ENCODE peak calls at places on chromosomes 13 and 19, in eight cellular contexts. One of them, this sample, is unnamed.

GRCh38 chr19:27966390-27966816 is 1246.5 kb downstream of the UQCRFS1 start:
- DNase-seq in heart left ventricle: no peak
- DNase-seq in stimulated activated CD8-positive, alpha-beta memory T cell treated with anti-CD3 and anti-CD28 coated beads, Interleukin-15, amount 100 ng/mL, for 48 hours: no peak
- DNase-seq in AG08396: peak
- DNase-seq in NB4: peak
- DNase-seq in midbrain: peak
- DNase-seq in coronary artery: no peak
- DNase-seq in ELR: peak
- DNase-seq in this sample: no peak

GRCh38 chr13:20534038-20534608 is 8.5 kb upstream of the CRYL1 start:
- DNase-seq in heart left ventricle: no peak
- DNase-seq in stimulated activated CD8-positive, alpha-beta memory T cell treated with anti-CD3 and anti-CD28 coated beads, Interleukin-15, amount 100 ng/mL, for 48 hours: no peak
- DNase-seq in AG08396: no peak
- DNase-seq in NB4: no peak
- DNase-seq in midbrain: no peak
- DNase-seq in coronary artery: no peak
- DNase-seq in ELR: no peak
- DNase-seq in this sample: no peak

GRCh38 chr13:38866649-38867048 is 124.0 kb downstream of the STOML3 start:
- DNase-seq in heart left ventricle: no peak
- DNase-seq in stimulated activated CD8-positive, alpha-beta memory T cell treated with anti-CD3 and anti-CD28 coated beads, Interleukin-15, amount 100 ng/mL, for 48 hours: no peak
- DNase-seq in AG08396: no peak
- DNase-seq in NB4: peak
- DNase-seq in midbrain: peak
- DNase-seq in coronary artery: no peak
- DNase-seq in ELR: peak
- DNase-seq in this sample: no peak

GRCh38 chr19:36032251-36033104 is at the start of gene CLIP3:
- DNase-seq in heart left ventricle: peak
- DNase-seq in stimulated activated CD8-positive, alpha-beta memory T cell treated with anti-CD3 and anti-CD28 coated beads, Interleukin-15, amount 100 ng/mL, for 48 hours: peak
- DNase-seq in AG08396: peak
- DNase-seq in NB4: no peak
- DNase-seq in midbrain: peak
- DNase-seq in coronary artery: no peak
- DNase-seq in ELR: peak
- DNase-seq in this sample: no peak

GRCh38 chr19:19417618-19418270 is 12.3 kb downstream of the GATAD2A start:
- DNase-seq in heart left ventricle: no peak
- DNase-seq in stimulated activated CD8-positive, alpha-beta memory T cell treated with anti-CD3 and anti-CD28 coated beads, Interleukin-15, amount 100 ng/mL, for 48 hours: no peak
- DNase-seq in AG08396: no peak
- DNase-seq in NB4: no peak
- DNase-seq in midbrain: no peak
- DNase-seq in coronary artery: no peak
- DNase-seq in ELR: no peak
- DNase-seq in this sample: peak

GRCh38 chr19:33947565-33947964 is 150.9 kb downstream of the KCTD15 start:
- DNase-seq in heart left ventricle: no peak
- DNase-seq in stimulated activated CD8-positive, alpha-beta memory T cell treated with anti-CD3 and anti-CD28 coated beads, Interleukin-15, amount 100 ng/mL, for 48 hours: no peak
- DNase-seq in AG08396: no peak
- DNase-seq in NB4: peak
- DNase-seq in midbrain: no peak
- DNase-seq in coronary artery: peak
- DNase-seq in ELR: peak
- DNase-seq in this sample: no peak

GRCh38 chr13:39897636-39898035 is 242.2 kb downstream of the COG6 start:
- DNase-seq in heart left ventricle: no peak
- DNase-seq in stimulated activated CD8-positive, alpha-beta memory T cell treated with anti-CD3 and anti-CD28 coated beads, Interleukin-15, amount 100 ng/mL, for 48 hours: no peak
- DNase-seq in AG08396: no peak
- DNase-seq in NB4: no peak
- DNase-seq in midbrain: no peak
- DNase-seq in coronary artery: no peak
- DNase-seq in ELR: no peak
- DNase-seq in this sample: no peak

GRCh38 chr19:30280018-30280417 is 92.2 kb upstream of the ZNF536 start:
- DNase-seq in heart left ventricle: no peak
- DNase-seq in stimulated activated CD8-positive, alpha-beta memory T cell treated with anti-CD3 and anti-CD28 coated beads, Interleukin-15, amount 100 ng/mL, for 48 hours: no peak
- DNase-seq in AG08396: no peak
- DNase-seq in NB4: no peak
- DNase-seq in midbrain: no peak
- DNase-seq in coronary artery: no peak
- DNase-seq in ELR: no peak
- DNase-seq in this sample: no peak

GRCh38 chr13:60044321-60044720 is 119.4 kb downstream of the DIAPH3 start:
- DNase-seq in heart left ventricle: no peak
- DNase-seq in stimulated activated CD8-positive, alpha-beta memory T cell treated with anti-CD3 and anti-CD28 coated beads, Interleukin-15, amount 100 ng/mL, for 48 hours: no peak
- DNase-seq in AG08396: no peak
- DNase-seq in NB4: no peak
- DNase-seq in midbrain: no peak
- DNase-seq in coronary artery: no peak
- DNase-seq in ELR: no peak
- DNase-seq in this sample: no peak

GRCh38 chr13:31044658-31045620 is 112.5 kb downstream of the TEX26 start:
- DNase-seq in heart left ventricle: no peak
- DNase-seq in stimulated activated CD8-positive, alpha-beta memory T cell treated with anti-CD3 and anti-CD28 coated beads, Interleukin-15, amount 100 ng/mL, for 48 hours: peak
- DNase-seq in AG08396: no peak
- DNase-seq in NB4: no peak
- DNase-seq in midbrain: no peak
- DNase-seq in coronary artery: no peak
- DNase-seq in ELR: peak
- DNase-seq in this sample: no peak

GRCh38 chr13:114106991-114107685 is 25.3 kb downstream of the RASA3 start:
- DNase-seq in heart left ventricle: peak
- DNase-seq in stimulated activated CD8-positive, alpha-beta memory T cell treated with anti-CD3 and anti-CD28 coated beads, Interleukin-15, amount 100 ng/mL, for 48 hours: no peak
- DNase-seq in AG08396: no peak
- DNase-seq in NB4: no peak
- DNase-seq in midbrain: no peak
- DNase-seq in coronary artery: no peak
- DNase-seq in ELR: no peak
- DNase-seq in this sample: no peak

GRCh38 chr13:93235258-93236015 is 8.8 kb downstream of the GPC6 start:
- DNase-seq in heart left ventricle: no peak
- DNase-seq in stimulated activated CD8-positive, alpha-beta memory T cell treated with anti-CD3 and anti-CD28 coated beads, Interleukin-15, amount 100 ng/mL, for 48 hours: no peak
- DNase-seq in AG08396: no peak
- DNase-seq in NB4: no peak
- DNase-seq in midbrain: no peak
- DNase-seq in coronary artery: no peak
- DNase-seq in ELR: no peak
- DNase-seq in this sample: no peak

GRCh38 chr19:51702103-51702753 is 9.1 kb downstream of the SPACA6 start:
- DNase-seq in heart left ventricle: peak
- DNase-seq in stimulated activated CD8-positive, alpha-beta memory T cell treated with anti-CD3 and anti-CD28 coated beads, Interleukin-15, amount 100 ng/mL, for 48 hours: no peak
- DNase-seq in AG08396: peak
- DNase-seq in NB4: no peak
- DNase-seq in midbrain: peak
- DNase-seq in coronary artery: peak
- DNase-seq in ELR: peak
- DNase-seq in this sample: peak

GRCh38 chr13:114130131-114130707 is 2.2 kb downstream of the RASA3 start:
- DNase-seq in heart left ventricle: no peak
- DNase-seq in stimulated activated CD8-positive, alpha-beta memory T cell treated with anti-CD3 and anti-CD28 coated beads, Interleukin-15, amount 100 ng/mL, for 48 hours: no peak
- DNase-seq in AG08396: no peak
- DNase-seq in NB4: no peak
- DNase-seq in midbrain: no peak
- DNase-seq in coronary artery: no peak
- DNase-seq in ELR: peak
- DNase-seq in this sample: no peak

GRCh38 chr19:13082192-13083007 is 20.3 kb downstream of the LYL1 start:
- DNase-seq in heart left ventricle: peak
- DNase-seq in stimulated activated CD8-positive, alpha-beta memory T cell treated with anti-CD3 and anti-CD28 coated beads, Interleukin-15, amount 100 ng/mL, for 48 hours: no peak
- DNase-seq in AG08396: peak
- DNase-seq in NB4: peak
- DNase-seq in midbrain: no peak
- DNase-seq in coronary artery: no peak
- DNase-seq in ELR: peak
- DNase-seq in this sample: no peak

GRCh38 chr19:6556480-6556879 is 25.7 kb downstream of the TNFSF9 start:
- DNase-seq in heart left ventricle: no peak
- DNase-seq in stimulated activated CD8-positive, alpha-beta memory T cell treated with anti-CD3 and anti-CD28 coated beads, Interleukin-15, amount 100 ng/mL, for 48 hours: no peak
- DNase-seq in AG08396: no peak
- DNase-seq in NB4: no peak
- DNase-seq in midbrain: no peak
- DNase-seq in coronary artery: no peak
- DNase-seq in ELR: peak
- DNase-seq in this sample: no peak

GRCh38 chr19:16915135-16915534 is 26.3 kb downstream of the F2RL3 start:
- DNase-seq in heart left ventricle: no peak
- DNase-seq in stimulated activated CD8-positive, alpha-beta memory T cell treated with anti-CD3 and anti-CD28 coated beads, Interleukin-15, amount 100 ng/mL, for 48 hours: no peak
- DNase-seq in AG08396: no peak
- DNase-seq in NB4: no peak
- DNase-seq in midbrain: no peak
- DNase-seq in coronary artery: no peak
- DNase-seq in ELR: no peak
- DNase-seq in this sample: no peak

GRCh38 chr13:31110617-31111016 is 51.1 kb downstream of the HSPH1 start:
- DNase-seq in heart left ventricle: no peak
- DNase-seq in stimulated activated CD8-positive, alpha-beta memory T cell treated with anti-CD3 and anti-CD28 coated beads, Interleukin-15, amount 100 ng/mL, for 48 hours: no peak
- DNase-seq in AG08396: no peak
- DNase-seq in NB4: peak
- DNase-seq in midbrain: no peak
- DNase-seq in coronary artery: no peak
- DNase-seq in ELR: no peak
- DNase-seq in this sample: no peak

GRCh38 chr19:31718041-31718440 is 368.8 kb upstream of the TSHZ3 start:
- DNase-seq in heart left ventricle: no peak
- DNase-seq in stimulated activated CD8-positive, alpha-beta memory T cell treated with anti-CD3 and anti-CD28 coated beads, Interleukin-15, amount 100 ng/mL, for 48 hours: no peak
- DNase-seq in AG08396: no peak
- DNase-seq in NB4: no peak
- DNase-seq in midbrain: no peak
- DNase-seq in coronary artery: peak
- DNase-seq in ELR: no peak
- DNase-seq in this sample: peak

GRCh38 chr13:35092251-35092650 is 150.2 kb downstream of the NBEA start:
- DNase-seq in heart left ventricle: no peak
- DNase-seq in stimulated activated CD8-positive, alpha-beta memory T cell treated with anti-CD3 and anti-CD28 coated beads, Interleukin-15, amount 100 ng/mL, for 48 hours: no peak
- DNase-seq in AG08396: no peak
- DNase-seq in NB4: no peak
- DNase-seq in midbrain: no peak
- DNase-seq in coronary artery: no peak
- DNase-seq in ELR: no peak
- DNase-seq in this sample: no peak

GRCh38 chr13:113929628-113930615 is 44.0 kb downstream of the C13orf46 start:
- DNase-seq in heart left ventricle: peak
- DNase-seq in stimulated activated CD8-positive, alpha-beta memory T cell treated with anti-CD3 and anti-CD28 coated beads, Interleukin-15, amount 100 ng/mL, for 48 hours: no peak
- DNase-seq in AG08396: no peak
- DNase-seq in NB4: no peak
- DNase-seq in midbrain: no peak
- DNase-seq in coronary artery: peak
- DNase-seq in ELR: no peak
- DNase-seq in this sample: no peak

GRCh38 chr19:18723871-18724377 is 40.4 kb downstream of the CRTC1 start:
- DNase-seq in heart left ventricle: no peak
- DNase-seq in stimulated activated CD8-positive, alpha-beta memory T cell treated with anti-CD3 and anti-CD28 coated beads, Interleukin-15, amount 100 ng/mL, for 48 hours: no peak
- DNase-seq in AG08396: no peak
- DNase-seq in NB4: no peak
- DNase-seq in midbrain: no peak
- DNase-seq in coronary artery: no peak
- DNase-seq in ELR: no peak
- DNase-seq in this sample: no peak

GRCh38 chr13:49026851-49027250 is 51.1 kb downstream of the FNDC3A start:
- DNase-seq in heart left ventricle: no peak
- DNase-seq in stimulated activated CD8-positive, alpha-beta memory T cell treated with anti-CD3 and anti-CD28 coated beads, Interleukin-15, amount 100 ng/mL, for 48 hours: no peak
- DNase-seq in AG08396: no peak
- DNase-seq in NB4: no peak
- DNase-seq in midbrain: no peak
- DNase-seq in coronary artery: no peak
- DNase-seq in ELR: no peak
- DNase-seq in this sample: no peak

GRCh38 chr13:111595276-111595675 is 274.8 kb downstream of the TEX29 start:
- DNase-seq in heart left ventricle: no peak
- DNase-seq in stimulated activated CD8-positive, alpha-beta memory T cell treated with anti-CD3 and anti-CD28 coated beads, Interleukin-15, amount 100 ng/mL, for 48 hours: no peak
- DNase-seq in AG08396: no peak
- DNase-seq in NB4: no peak
- DNase-seq in midbrain: no peak
- DNase-seq in coronary artery: no peak
- DNase-seq in ELR: no peak
- DNase-seq in this sample: no peak

GRCh38 chr13:79393564-79394249 is 12.3 kb downstream of the RBM26 start:
- DNase-seq in heart left ventricle: no peak
- DNase-seq in stimulated activated CD8-positive, alpha-beta memory T cell treated with anti-CD3 and anti-CD28 coated beads, Interleukin-15, amount 100 ng/mL, for 48 hours: no peak
- DNase-seq in AG08396: no peak
- DNase-seq in NB4: peak
- DNase-seq in midbrain: no peak
- DNase-seq in coronary artery: no peak
- DNase-seq in ELR: no peak
- DNase-seq in this sample: no peak

GRCh38 chr13:19601749-19602725 is 31.4 kb upstream of the MPHOSPH8 start:
- DNase-seq in heart left ventricle: peak
- DNase-seq in stimulated activated CD8-positive, alpha-beta memory T cell treated with anti-CD3 and anti-CD28 coated beads, Interleukin-15, amount 100 ng/mL, for 48 hours: peak
- DNase-seq in AG08396: peak
- DNase-seq in NB4: peak
- DNase-seq in midbrain: no peak
- DNase-seq in coronary artery: no peak
- DNase-seq in ELR: peak
- DNase-seq in this sample: peak

GRCh38 chr19:38661996-38662395 is 14.5 kb downstream of the ACTN4 start:
- DNase-seq in heart left ventricle: no peak
- DNase-seq in stimulated activated CD8-positive, alpha-beta memory T cell treated with anti-CD3 and anti-CD28 coated beads, Interleukin-15, amount 100 ng/mL, for 48 hours: no peak
- DNase-seq in AG08396: no peak
- DNase-seq in NB4: no peak
- DNase-seq in midbrain: no peak
- DNase-seq in coronary artery: no peak
- DNase-seq in ELR: no peak
- DNase-seq in this sample: no peak

GRCh38 chr13:51785592-51786424 is 18.2 kb downstream of the DHRS12 start:
- DNase-seq in heart left ventricle: peak
- DNase-seq in stimulated activated CD8-positive, alpha-beta memory T cell treated with anti-CD3 and anti-CD28 coated beads, Interleukin-15, amount 100 ng/mL, for 48 hours: no peak
- DNase-seq in AG08396: peak
- DNase-seq in NB4: peak
- DNase-seq in midbrain: peak
- DNase-seq in coronary artery: no peak
- DNase-seq in ELR: peak
- DNase-seq in this sample: no peak

GRCh38 chr19:1672038-1672768 is 19.8 kb upstream of the TCF3 start:
- DNase-seq in heart left ventricle: no peak
- DNase-seq in stimulated activated CD8-positive, alpha-beta memory T cell treated with anti-CD3 and anti-CD28 coated beads, Interleukin-15, amount 100 ng/mL, for 48 hours: no peak
- DNase-seq in AG08396: peak
- DNase-seq in NB4: peak
- DNase-seq in midbrain: no peak
- DNase-seq in coronary artery: no peak
- DNase-seq in ELR: peak
- DNase-seq in this sample: no peak

GRCh38 chr13:45055198-45055901 is 65.0 kb upstream of the GTF2F2 start:
- DNase-seq in heart left ventricle: no peak
- DNase-seq in stimulated activated CD8-positive, alpha-beta memory T cell treated with anti-CD3 and anti-CD28 coated beads, Interleukin-15, amount 100 ng/mL, for 48 hours: peak
- DNase-seq in AG08396: peak
- DNase-seq in NB4: peak
- DNase-seq in midbrain: no peak
- DNase-seq in coronary artery: no peak
- DNase-seq in ELR: peak
- DNase-seq in this sample: no peak

GRCh38 chr13:40494932-40495619 is 171.4 kb downstream of the FOXO1 start:
- DNase-seq in heart left ventricle: no peak
- DNase-seq in stimulated activated CD8-positive, alpha-beta memory T cell treated with anti-CD3 and anti-CD28 coated beads, Interleukin-15, amount 100 ng/mL, for 48 hours: no peak
- DNase-seq in AG08396: no peak
- DNase-seq in NB4: no peak
- DNase-seq in midbrain: no peak
- DNase-seq in coronary artery: no peak
- DNase-seq in ELR: no peak
- DNase-seq in this sample: no peak

GRCh38 chr13:40031031-40031430 is 375.6 kb downstream of the COG6 start:
- DNase-seq in heart left ventricle: no peak
- DNase-seq in stimulated activated CD8-positive, alpha-beta memory T cell treated with anti-CD3 and anti-CD28 coated beads, Interleukin-15, amount 100 ng/mL, for 48 hours: no peak
- DNase-seq in AG08396: peak
- DNase-seq in NB4: no peak
- DNase-seq in midbrain: no peak
- DNase-seq in coronary artery: no peak
- DNase-seq in ELR: peak
- DNase-seq in this sample: no peak

GRCh38 chr19:13001502-13002388 is 6.5 kb downstream of the NFIX start:
- DNase-seq in heart left ventricle: peak
- DNase-seq in stimulated activated CD8-positive, alpha-beta memory T cell treated with anti-CD3 and anti-CD28 coated beads, Interleukin-15, amount 100 ng/mL, for 48 hours: no peak
- DNase-seq in AG08396: no peak
- DNase-seq in NB4: no peak
- DNase-seq in midbrain: peak
- DNase-seq in coronary artery: peak
- DNase-seq in ELR: no peak
- DNase-seq in this sample: no peak

GRCh38 chr19:55528030-55528801 is 8.7 kb downstream of the SBK2 start:
- DNase-seq in heart left ventricle: no peak
- DNase-seq in stimulated activated CD8-positive, alpha-beta memory T cell treated with anti-CD3 and anti-CD28 coated beads, Interleukin-15, amount 100 ng/mL, for 48 hours: no peak
- DNase-seq in AG08396: no peak
- DNase-seq in NB4: no peak
- DNase-seq in midbrain: no peak
- DNase-seq in coronary artery: no peak
- DNase-seq in ELR: no peak
- DNase-seq in this sample: no peak